ENCODE peak calls at places on chromosomes 16 and 17, in ten cellular contexts. One of them, this sample, is unnamed.

GRCh38 chr16:63921737-63922136 is 1200.1 kb downstream of the CDH11 start:
- DNase-seq in hypothalamus: no peak
- DNase-seq in AG10803: no peak
- DNase-seq in caudate nucleus: no peak
- DNase-seq in Calu3: no peak
- DNase-seq in endothelial cell: no peak
- DNase-seq in amygdala: no peak
- DNase-seq in brain microvascular endothelial cell: no peak
- DNase-seq in right lobe of liver: no peak
- DNase-seq in activated CD8-positive, alpha-beta memory T cell treated with anti-CD3 and anti-CD28 coated beads for 24 hours: no peak
- DNase-seq in this sample: no peak

GRCh38 chr16:11105038-11105903 is 150.7 kb downstream of the SOCS1 start:
- DNase-seq in Calu3: no peak
- DNase-seq in AG10803: peak
- DNase-seq in endothelial cell: no peak
- DNase-seq in brain microvascular endothelial cell: peak
- DNase-seq in amygdala: no peak
- DNase-seq in right lobe of liver: no peak
- DNase-seq in caudate nucleus: no peak
- DNase-seq in activated CD8-positive, alpha-beta memory T cell treated with anti-CD3 and anti-CD28 coated beads for 24 hours: no peak
- DNase-seq in hypothalamus: no peak
- DNase-seq in this sample: no peak

GRCh38 chr17:31629696-31630470 is 229.2 kb downstream of the COPRS start:
- DNase-seq in caudate nucleus: no peak
- DNase-seq in AG10803: peak
- DNase-seq in brain microvascular endothelial cell: no peak
- DNase-seq in right lobe of liver: peak
- DNase-seq in amygdala: no peak
- DNase-seq in endothelial cell: no peak
- DNase-seq in hypothalamus: no peak
- DNase-seq in activated CD8-positive, alpha-beta memory T cell treated with anti-CD3 and anti-CD28 coated beads for 24 hours: no peak
- DNase-seq in Calu3: no peak
- DNase-seq in this sample: no peak

GRCh38 chr17:78359216-78359935 is 501 bp downstream of the SOCS3 start:
- DNase-seq in hypothalamus: no peak
- DNase-seq in amygdala: no peak
- DNase-seq in Calu3: no peak
- DNase-seq in AG10803: no peak
- DNase-seq in activated CD8-positive, alpha-beta memory T cell treated with anti-CD3 and anti-CD28 coated beads for 24 hours: peak
- DNase-seq in caudate nucleus: no peak
- DNase-seq in right lobe of liver: no peak
- DNase-seq in brain microvascular endothelial cell: no peak
- DNase-seq in endothelial cell: peak
- DNase-seq in this sample: no peak

GRCh38 chr17:76684756-76685155 is 26.0 kb downstream of the MXRA7 start:
- DNase-seq in activated CD8-positive, alpha-beta memory T cell treated with anti-CD3 and anti-CD28 coated beads for 24 hours: no peak
- DNase-seq in caudate nucleus: no peak
- DNase-seq in right lobe of liver: no peak
- DNase-seq in amygdala: no peak
- DNase-seq in endothelial cell: no peak
- DNase-seq in brain microvascular endothelial cell: no peak
- DNase-seq in Calu3: no peak
- DNase-seq in hypothalamus: no peak
- DNase-seq in AG10803: no peak
- DNase-seq in this sample: no peak

GRCh38 chr17:38969281-38969680 is 2.1 kb upstream of the FBXO47 start:
- DNase-seq in amygdala: no peak
- DNase-seq in caudate nucleus: no peak
- DNase-seq in activated CD8-positive, alpha-beta memory T cell treated with anti-CD3 and anti-CD28 coated beads for 24 hours: no peak
- DNase-seq in Calu3: no peak
- DNase-seq in brain microvascular endothelial cell: no peak
- DNase-seq in right lobe of liver: no peak
- DNase-seq in hypothalamus: no peak
- DNase-seq in endothelial cell: no peak
- DNase-seq in AG10803: no peak
- DNase-seq in this sample: no peak

GRCh38 chr16:65062736-65063583 is 58.9 kb downstream of the CDH11 start:
- DNase-seq in Calu3: no peak
- DNase-seq in hypothalamus: no peak
- DNase-seq in caudate nucleus: peak
- DNase-seq in endothelial cell: no peak
- DNase-seq in amygdala: no peak
- DNase-seq in brain microvascular endothelial cell: no peak
- DNase-seq in activated CD8-positive, alpha-beta memory T cell treated with anti-CD3 and anti-CD28 coated beads for 24 hours: no peak
- DNase-seq in right lobe of liver: no peak
- DNase-seq in AG10803: no peak
- DNase-seq in this sample: no peak

GRCh38 chr17:77856551-77857305 is 101.8 kb upstream of the TNRC6C start:
- DNase-seq in amygdala: no peak
- DNase-seq in right lobe of liver: no peak
- DNase-seq in activated CD8-positive, alpha-beta memory T cell treated with anti-CD3 and anti-CD28 coated beads for 24 hours: no peak
- DNase-seq in hypothalamus: no peak
- DNase-seq in Calu3: no peak
- DNase-seq in brain microvascular endothelial cell: no peak
- DNase-seq in endothelial cell: no peak
- DNase-seq in AG10803: no peak
- DNase-seq in caudate nucleus: no peak
- DNase-seq in this sample: no peak

GRCh38 chr17:45428050-45428953 is 4.4 kb downstream of the ARHGAP27 start:
- DNase-seq in right lobe of liver: peak
- DNase-seq in caudate nucleus: peak
- DNase-seq in hypothalamus: peak
- DNase-seq in brain microvascular endothelial cell: peak
- DNase-seq in AG10803: peak
- DNase-seq in endothelial cell: peak
- DNase-seq in activated CD8-positive, alpha-beta memory T cell treated with anti-CD3 and anti-CD28 coated beads for 24 hours: peak
- DNase-seq in Calu3: peak
- DNase-seq in amygdala: no peak
- DNase-seq in this sample: peak

GRCh38 chr17:43006639-43007551 is at the start of gene IFI35:
- DNase-seq in Calu3: peak
- DNase-seq in amygdala: peak
- DNase-seq in AG10803: peak
- DNase-seq in hypothalamus: peak
- DNase-seq in caudate nucleus: peak
- DNase-seq in brain microvascular endothelial cell: peak
- DNase-seq in right lobe of liver: peak
- DNase-seq in activated CD8-positive, alpha-beta memory T cell treated with anti-CD3 and anti-CD28 coated beads for 24 hours: peak
- DNase-seq in endothelial cell: peak
- DNase-seq in this sample: peak

GRCh38 chr16:12391974-12392373 is 411.7 kb downstream of the CPPED1 start:
- DNase-seq in endothelial cell: no peak
- DNase-seq in brain microvascular endothelial cell: no peak
- DNase-seq in Calu3: no peak
- DNase-seq in hypothalamus: no peak
- DNase-seq in amygdala: no peak
- DNase-seq in activated CD8-positive, alpha-beta memory T cell treated with anti-CD3 and anti-CD28 coated beads for 24 hours: no peak
- DNase-seq in caudate nucleus: no peak
- DNase-seq in right lobe of liver: no peak
- DNase-seq in AG10803: no peak
- DNase-seq in this sample: no peak

GRCh38 chr16:89363621-89364393 is 126.6 kb downstream of the ANKRD11 start:
- DNase-seq in endothelial cell: no peak
- DNase-seq in brain microvascular endothelial cell: peak
- DNase-seq in caudate nucleus: no peak
- DNase-seq in Calu3: peak
- DNase-seq in right lobe of liver: peak
- DNase-seq in hypothalamus: no peak
- DNase-seq in amygdala: no peak
- DNase-seq in activated CD8-positive, alpha-beta memory T cell treated with anti-CD3 and anti-CD28 coated beads for 24 hours: no peak
- DNase-seq in AG10803: peak
- DNase-seq in this sample: peak

GRCh38 chr16:66135376-66135775 is 231.1 kb upstream of the CDH5 start:
- DNase-seq in right lobe of liver: no peak
- DNase-seq in activated CD8-positive, alpha-beta memory T cell treated with anti-CD3 and anti-CD28 coated beads for 24 hours: no peak
- DNase-seq in amygdala: no peak
- DNase-seq in endothelial cell: no peak
- DNase-seq in Calu3: no peak
- DNase-seq in caudate nucleus: no peak
- DNase-seq in hypothalamus: no peak
- DNase-seq in AG10803: peak
- DNase-seq in brain microvascular endothelial cell: no peak
- DNase-seq in this sample: no peak

GRCh38 chr17:61002316-61002736 is 324.7 kb downstream of the BCAS3 start:
- DNase-seq in Calu3: no peak
- DNase-seq in AG10803: peak
- DNase-seq in brain microvascular endothelial cell: peak
- DNase-seq in right lobe of liver: no peak
- DNase-seq in amygdala: no peak
- DNase-seq in hypothalamus: no peak
- DNase-seq in activated CD8-positive, alpha-beta memory T cell treated with anti-CD3 and anti-CD28 coated beads for 24 hours: no peak
- DNase-seq in endothelial cell: no peak
- DNase-seq in caudate nucleus: no peak
- DNase-seq in this sample: no peak